ENCODE peak calls at places on chromosomes 11 and 22, in four cellular contexts. J is HL-60, H is GM12878, C is K562. Q is an unnamed sample.
A peak's percentile ranks its signal among the peaks of the same experiment; 100 is the strongest.

GRCh38 chr22:49205401-49205800 is 622.3 kb downstream of the BRD1 start:
- DNase-seq in J (no peak), H (no peak), C (no peak), Q (no peak)

GRCh38 chr11:10487002-10487647 is 32.1 kb downstream of the AMPD3 start:
- DNase-seq in J (no peak), H (no peak), C (no peak), Q (no peak)

GRCh38 chr11:27116684-27117083 is 76.1 kb downstream of the BBOX1 start:
- DNase-seq in J (no peak), H (no peak), C (no peak), Q (no peak)

GRCh38 chr11:30254307-30255298 is 23.8 kb downstream of the FSHB start:
- DNase-seq in J (no peak), H (no peak), C (no peak), Q (no peak)

GRCh38 chr11:108916290-108916689 is 251.4 kb downstream of the DDX10 start:
- DNase-seq in J (no peak), H (no peak), C (no peak), Q (no peak)

GRCh38 chr22:27029584-27030130 is 372.3 kb downstream of the MIAT start:
- DNase-seq in J (no peak), H (no peak), C (no peak), Q (no peak)

GRCh38 chr11:12388171-12388570 is 10.8 kb downstream of the PARVA start:
- DNase-seq in J (no peak), H (no peak), C (no peak), Q (no peak)

GRCh38 chr11:68825603-68826002 is 16.1 kb downstream of the CPT1A start:
- DNase-seq in J (peak; percentile 87), H (no peak), C (peak; percentile 47), Q (no peak)

GRCh38 chr11:73152086-73152853 is 10.2 kb upstream of the FCHSD2 start:
- DNase-seq in J (no peak), H (no peak), C (no peak), Q (no peak)

GRCh38 chr11:13834463-13834862 is 128.1 kb upstream of the SPON1 start:
- DNase-seq in J (no peak), H (no peak), C (peak; percentile 52), Q (no peak)

GRCh38 chr11:113615773-113616172 is 90.3 kb downstream of the TMPRSS5 start:
- DNase-seq in J (no peak), H (no peak), C (no peak), Q (no peak)

GRCh38 chr22:35746946-35747703 is 29.5 kb downstream of the APOL5 start:
- DNase-seq in J (no peak), H (no peak), C (no peak), Q (no peak)

GRCh38 chr11:135017296-135017695 is 605.3 kb upstream of the B3GAT1 start:
- DNase-seq in J (no peak), H (no peak), C (no peak), Q (no peak)

GRCh38 chr11:73229321-73230275 is 11.5 kb downstream of the P2RY2 start:
- DNase-seq in J (no peak), H (no peak), C (no peak), Q (no peak)

GRCh38 chr11:99960536-99960935 is 726.6 kb upstream of the ARHGAP42 start:
- DNase-seq in J (no peak), H (no peak), C (no peak), Q (no peak)
- TF ChIP-seq SPI1 in J (no peak), H (no peak), C (no peak), Q (no peak)

GRCh38 chr11:35747638-35748037 is 85.1 kb downstream of the TRIM44 start:
- DNase-seq in J (no peak), H (no peak), C (no peak), Q (no peak)
- TF ChIP-seq SPI1 in J (no peak), H (no peak), C (no peak), Q (no peak)

GRCh38 chr22:42548597-42549328 is 5.0 kb upstream of the SERHL2 start:
- DNase-seq in J (no peak), H (no peak), C (no peak), Q (no peak)
- TF ChIP-seq SPI1 in J (no peak), H (no peak), C (no peak), Q (no peak)

GRCh38 chr22:37932401-37932800 is 21.0 kb downstream of the C22orf23 start:
- DNase-seq in J (no peak), H (no peak), C (no peak), Q (no peak)

GRCh38 chr22:37930952-37931440 is 22.4 kb downstream of the C22orf23 start:
- DNase-seq in J (no peak), H (no peak), C (no peak), Q (no peak)

GRCh38 chr22:37932821-37933578 is 20.4 kb downstream of the C22orf23 start:
- DNase-seq in J (no peak), H (no peak), C (no peak), Q (no peak)

GRCh38 chr22:37930270-37930951 is 23.0 kb downstream of the C22orf23 start:
- DNase-seq in J (peak; percentile 35), H (no peak), C (no peak), Q (peak; percentile 52)

GRCh38 chr22:37931893-37932389 is 21.5 kb downstream of the C22orf23 start:
- DNase-seq in J (no peak), H (no peak), C (no peak), Q (no peak)
- TF ChIP-seq SPI1 in J (no peak), H (no peak), C (no peak), Q (no peak)

GRCh38 chr22:17888855-17889254 is 114.6 kb upstream of the BID start:
- DNase-seq in J (no peak), H (no peak), C (peak; percentile 78), Q (no peak)
- TF ChIP-seq SPI1 in J (no peak), H (no peak), C (no peak), Q (no peak)

DNA sequence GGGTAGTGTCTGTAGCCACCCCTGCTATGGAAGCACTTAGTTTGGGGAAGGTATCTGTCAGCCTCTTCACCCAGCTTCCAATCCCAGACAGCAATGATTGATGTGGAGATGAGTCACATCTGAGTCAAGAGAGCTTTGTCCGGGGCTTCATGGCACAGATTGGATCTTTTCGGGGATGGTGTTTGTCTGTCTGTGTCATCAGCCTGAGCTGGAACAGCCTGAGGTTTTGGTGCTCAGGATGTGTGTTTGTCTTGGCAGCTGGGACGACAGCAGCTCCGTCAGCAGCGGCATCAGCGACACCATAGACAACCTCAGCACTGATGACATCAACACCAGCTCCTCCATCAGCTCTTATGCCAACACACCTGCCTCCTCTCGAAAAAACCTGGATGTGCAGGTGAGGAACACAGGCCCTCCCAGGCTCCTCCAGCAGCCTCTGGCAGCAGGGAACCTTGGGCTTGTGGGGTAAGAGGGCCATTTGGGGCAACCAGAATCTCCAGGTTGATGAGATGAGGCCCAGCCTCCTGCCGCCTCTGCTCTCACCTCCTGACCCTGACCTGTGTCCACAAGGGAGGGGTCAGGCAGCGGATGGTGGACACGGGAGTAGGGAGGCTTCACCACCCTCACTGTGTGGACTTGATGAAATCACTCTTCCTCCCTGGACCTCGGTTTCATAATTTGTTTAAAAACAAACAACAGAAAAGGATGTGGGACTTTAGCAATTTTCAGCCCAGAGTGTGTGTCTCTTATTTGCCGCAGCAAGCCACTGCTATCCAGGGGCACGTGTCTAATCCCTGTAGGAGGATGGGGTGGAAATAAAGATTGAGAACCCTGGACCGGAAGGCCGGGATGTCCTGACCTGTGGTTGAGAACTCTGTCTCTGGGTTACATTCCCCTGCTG is 124.3 kb downstream of the DBX1 start:
- DNase-seq in J (no peak), H (no peak), C (peak; percentile 54), Q (no peak)
- TF ChIP-seq SPI1 in J (no peak), H (no peak), C (no peak), Q (no peak)

Q was measured in GM12891.